ENCODE peak calls at places on chromosome 14, in seven cellular contexts. U, G, L, X, F, B and Y are unnamed samples.

GRCh38 chr14:35339761-35340406 is 47.7 kb downstream of the PSMA6 start:
- DNase-seq in U (no peak), F (no peak), B (no peak), X (no peak), L (no peak), G (no peak), Y (no peak)

GRCh38 chr14:68942281-68943035 is 36.6 kb downstream of the ACTN1 start:
- DNase-seq in U (no peak), L (no peak), G (no peak), X (no peak), F (no peak), B (no peak), Y (no peak)

GRCh38 chr14:50006141-50006540 is 110.2 kb downstream of the VCPKMT start:
- DNase-seq in B (no peak), F (no peak), X (no peak), G (no peak), U (no peak), L (no peak), Y (no peak)

GRCh38 chr14:21229821-21230220 is 39.4 kb downstream of the HNRNPC start:
- DNase-seq in B (no peak), G (no peak), L (no peak), X (no peak), F (no peak), U (no peak), Y (no peak)

GRCh38 chr14:100904307-100905019 is 941 bp upstream of the RTL1 start:
- DNase-seq in F (peak; percentile 88), G (peak; percentile 94), X (no peak), B (peak; percentile 72), U (no peak), L (peak; percentile 15), Y (peak; percentile 13)

GRCh38 chr14:51552768-51553426 is 98.8 kb upstream of the FRMD6 start:
- DNase-seq in B (peak; percentile 22), L (peak; percentile 95), F (no peak), U (no peak), X (no peak), G (no peak), Y (no peak)

GRCh38 chr14:103031956-103032355 is 25.4 kb downstream of the CDC42BPB start:
- DNase-seq in B (peak; percentile 50), L (peak; percentile 42), X (no peak), G (peak; percentile 33), F (peak; percentile 48), U (no peak), Y (peak; percentile 39)

GRCh38 chr14:77965919-77966435 is 166.1 kb downstream of the ADCK1 start:
- DNase-seq in G (peak; percentile 23), F (peak; percentile 77), U (peak; percentile 12), L (peak; percentile 16), X (no peak), B (peak; percentile 55), Y (peak; percentile 36)

GRCh38 chr14:100679707-100680438 is 46.8 kb upstream of the DLK1 start:
- DNase-seq in U (no peak), G (no peak), X (no peak), F (no peak), L (no peak), B (peak; percentile 90), Y (peak; percentile 78)

GRCh38 chr14:50001146-50001998 is 108.5 kb downstream of the ARF6 start:
- DNase-seq in U (peak; percentile 80), X (peak; percentile 87), G (no peak), B (peak; percentile 79), L (peak; percentile 93), F (peak; percentile 45), Y (peak; percentile 99)

GRCh38 chr14:68380304-68380840 is 412.5 kb downstream of the ZFP36L1 start:
- DNase-seq in L (peak; percentile 52), X (no peak), U (peak; percentile 43), F (no peak), B (no peak), G (no peak), Y (peak; percentile 75)

GRCh38 chr14:31420013-31420318 is 384 bp downstream of the HEATR5A start:
- DNase-seq in X (no peak), U (peak; percentile 33), G (peak; percentile 86), F (peak; percentile 77), B (no peak), L (peak; percentile 58), Y (no peak)

GRCh38 chr14:33499687-33500086 is 451.2 kb downstream of the EGLN3 start:
- DNase-seq in F (no peak), L (no peak), B (no peak), X (no peak), U (no peak), G (no peak), Y (no peak)

GRCh38 chr14:75053396-75054289 is 2.4 kb upstream of the MLH3 start:
- DNase-seq in X (no peak), F (no peak), B (no peak), L (no peak), U (no peak), G (no peak), Y (peak; percentile 63)

GRCh38 chr14:96176811-96177211 is 27.8 kb upstream of the BDKRB2 start:
- DNase-seq in G (no peak), B (no peak), X (no peak), U (no peak), F (no peak), L (no peak), Y (peak; percentile 93)

GRCh38 chr14:68977137-68977740 is 1.9 kb downstream of the ACTN1 start:
- DNase-seq in F (no peak), G (peak; percentile 63), B (no peak), U (no peak), L (no peak), X (no peak), Y (no peak)

GRCh38 chr14:98022541-98023520 is 1225.6 kb downstream of the VRK1 start:
- DNase-seq in X (no peak), G (peak; percentile 81), U (no peak), F (peak; percentile 50), L (no peak), B (no peak), Y (no peak)

GRCh38 chr14:91263329-91263728 is 18.8 kb upstream of the GPR68 start:
- DNase-seq in X (no peak), F (no peak), U (no peak), B (no peak), G (no peak), L (no peak), Y (no peak)

GRCh38 chr14:91258876-91259275 is 14.4 kb upstream of the GPR68 start:
- DNase-seq in X (no peak), F (no peak), U (no peak), L (no peak), B (no peak), G (no peak), Y (no peak)

GRCh38 chr14:91258021-91258618 is 13.6 kb upstream of the GPR68 start:
- DNase-seq in F (no peak), B (no peak), U (no peak), L (no peak), X (no peak), G (no peak), Y (peak; percentile 82)

GRCh38 chr14:91261986-91262549 is 17.6 kb upstream of the GPR68 start:
- DNase-seq in L (no peak), F (no peak), X (no peak), B (no peak), G (no peak), U (no peak), Y (no peak)

DNA sequence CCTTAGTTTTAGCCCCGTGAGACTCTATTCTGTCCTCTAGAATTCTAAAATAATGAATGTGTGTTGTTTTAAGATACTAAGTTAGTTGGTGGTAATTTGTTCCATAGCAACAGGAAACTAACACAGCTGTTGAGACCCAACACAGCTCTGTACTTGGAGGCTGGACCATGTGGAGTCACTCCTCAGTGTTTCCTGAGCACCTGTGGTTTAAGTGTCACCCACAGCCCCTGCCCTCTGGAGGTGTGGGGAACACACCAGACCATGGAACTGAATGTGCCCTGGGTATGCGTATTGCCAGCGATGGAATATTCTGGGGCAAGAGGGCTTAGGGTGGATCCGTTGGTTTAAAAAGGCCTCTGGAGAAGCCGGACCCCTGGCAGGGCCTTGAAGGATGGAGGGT is 16.6 kb upstream of the GPR68 start:
- DNase-seq in F (no peak), U (no peak), L (no peak), X (no peak), G (no peak), B (no peak), Y (no peak)
- TF ChIP-seq EZH2 in F (no peak), U (no peak), L (no peak), X (no peak), G (no peak), B (no peak), Y (no peak)

DNA sequence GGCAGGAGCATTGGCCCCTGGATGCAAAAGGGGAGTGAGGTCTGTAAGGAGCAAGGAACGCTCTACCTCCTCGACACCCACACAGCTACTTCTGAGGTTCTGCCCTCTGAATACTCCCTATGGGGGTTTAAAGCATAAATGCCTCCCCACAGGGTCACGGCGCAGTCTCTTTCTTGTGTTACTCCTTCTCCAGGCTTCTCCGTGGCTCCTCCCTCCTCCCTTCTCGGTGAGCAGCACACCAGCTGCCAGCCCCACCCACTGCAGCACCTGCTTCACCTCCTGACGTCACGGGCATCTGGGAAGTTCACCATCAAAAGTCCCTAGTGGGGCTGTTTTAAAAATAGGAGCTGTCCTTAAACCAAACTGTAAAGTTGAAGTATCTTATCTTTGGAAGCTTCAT is 67.3 kb downstream of the SPTB start:
- DNase-seq in B (peak; percentile 81), L (no peak), G (peak; percentile 43), U (peak; percentile 78), X (peak; percentile 47), F (peak; percentile 90), Y (no peak)
- TF ChIP-seq EZH2phosphoT487 in B (no peak), L (no peak), G (no peak), U (no peak), X (no peak), F (no peak), Y (no peak)

DNA sequence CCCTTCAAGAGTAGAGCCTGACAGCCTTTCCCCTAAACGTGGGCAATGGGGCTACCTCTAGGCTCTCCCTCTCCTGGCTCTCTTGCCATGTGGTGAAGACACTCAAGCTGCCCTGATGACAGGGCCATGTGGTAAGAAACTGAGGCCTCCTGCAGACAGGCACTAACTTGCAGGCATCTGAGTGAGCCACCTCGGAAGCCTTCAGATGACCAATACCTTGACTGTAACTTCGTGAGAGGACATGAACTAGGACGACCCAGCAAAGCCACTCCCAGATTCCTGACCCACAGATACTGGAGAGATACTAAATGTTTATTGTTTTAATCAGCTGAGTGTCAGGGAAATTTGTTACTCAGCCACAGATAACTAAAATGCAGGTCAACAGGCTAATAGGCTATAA is 96.4 kb downstream of the EFCAB11 start:
- DNase-seq in L (no peak), G (no peak), U (no peak), F (no peak), B (peak; percentile 42), X (no peak), Y (no peak)
- TF ChIP-seq EZH2 in L (no peak), G (no peak), U (no peak), F (no peak), B (no peak), X (no peak), Y (no peak)

GRCh38 chr14:90815817-90816662 is at the start of gene TTC7B:
- DNase-seq in L (peak; percentile 50), X (no peak), U (peak; percentile 10), B (peak; percentile 78), G (peak; percentile 86), F (peak; percentile 72), Y (peak; percentile 70)

GRCh38 chr14:90820958-90821357 is 4.7 kb upstream of the TTC7B start:
- DNase-seq in L (peak; percentile 66), U (peak; percentile 77), B (no peak), X (no peak), F (no peak), G (no peak), Y (peak; percentile 66)

GRCh38 chr14:90816686-90817436 is 631 bp upstream of the TTC7B start:
- DNase-seq in F (no peak), U (no peak), L (no peak), X (no peak), B (no peak), G (no peak), Y (no peak)

GRCh38 chr14:90818715-90819114 is 2.5 kb upstream of the TTC7B start:
- DNase-seq in B (no peak), U (no peak), X (no peak), G (no peak), F (no peak), L (no peak), Y (no peak)

GRCh38 chr14:90819734-90820393 is 3.6 kb upstream of the TTC7B start:
- DNase-seq in L (peak; percentile 23), G (no peak), X (no peak), F (no peak), U (no peak), B (no peak), Y (no peak)
- TF ChIP-seq EZH2phosphoT487 in L (no peak), G (no peak), X (no peak), F (no peak), U (no peak), B (no peak), Y (no peak)